ENCODE peak calls at places on chromosomes 5 and 9, in six cellular contexts. Z is HCT116, M is HepG2, S is H1, Q is GM12878, O is K562. W is an unnamed sample.

GRCh38 chr5:102152906-102153787 is 142.9 kb downstream of the SLCO4C1 start:
- DNase-seq in O (peak), S (no peak), Z (peak), M (peak), Q (no peak), W (peak)

GRCh38 chr5:88715503-88715902 is 167.5 kb downstream of the MEF2C start:
- DNase-seq in Z (no peak), O (no peak), Q (no peak), M (no peak), S (no peak), W (no peak)

GRCh38 chr5:180209137-180209581 is at the start of gene RASGEF1C:
- DNase-seq in O (peak), M (peak), S (peak), Z (peak), Q (no peak), W (peak)

GRCh38 chr9:75880556-75880955 is 9.9 kb upstream of the PCSK5 start:
- DNase-seq in Z (no peak), S (no peak), M (no peak), Q (no peak), O (no peak), W (no peak)

GRCh38 chr9:77016111-77016525 is 3.3 kb upstream of the FOXB2 start:
- DNase-seq in S (peak), O (no peak), Z (no peak), Q (no peak), M (no peak), W (peak)

GRCh38 chr9:69324549-69325401 is at the start of gene ENTREP1:
- DNase-seq in O (no peak), Q (no peak), M (no peak), Z (peak), S (peak), W (peak)

GRCh38 chr9:133148351-133149129 is 15.2 kb downstream of the GBGT1 start:
- DNase-seq in S (peak), O (no peak), Q (no peak), M (no peak), Z (no peak), W (peak)

GRCh38 chr5:67082941-67083340 is 113.7 kb downstream of the CD180 start:
- DNase-seq in O (no peak), Z (no peak), S (no peak), M (no peak), Q (no peak), W (no peak)

GRCh38 chr9:135671591-135672041 is 8.5 kb downstream of the LCN9 start:
- DNase-seq in Z (no peak), S (peak), M (no peak), O (peak), Q (no peak), W (peak)

GRCh38 chr9:13689925-13690324 is 410.4 kb upstream of the MPDZ start:
- DNase-seq in S (no peak), M (no peak), Z (no peak), O (no peak), Q (no peak), W (no peak)

GRCh38 chr9:16530669-16531461 is 339.6 kb downstream of the BNC2 start:
- DNase-seq in O (no peak), S (no peak), M (no peak), Z (no peak), Q (no peak), W (no peak)

DNA sequence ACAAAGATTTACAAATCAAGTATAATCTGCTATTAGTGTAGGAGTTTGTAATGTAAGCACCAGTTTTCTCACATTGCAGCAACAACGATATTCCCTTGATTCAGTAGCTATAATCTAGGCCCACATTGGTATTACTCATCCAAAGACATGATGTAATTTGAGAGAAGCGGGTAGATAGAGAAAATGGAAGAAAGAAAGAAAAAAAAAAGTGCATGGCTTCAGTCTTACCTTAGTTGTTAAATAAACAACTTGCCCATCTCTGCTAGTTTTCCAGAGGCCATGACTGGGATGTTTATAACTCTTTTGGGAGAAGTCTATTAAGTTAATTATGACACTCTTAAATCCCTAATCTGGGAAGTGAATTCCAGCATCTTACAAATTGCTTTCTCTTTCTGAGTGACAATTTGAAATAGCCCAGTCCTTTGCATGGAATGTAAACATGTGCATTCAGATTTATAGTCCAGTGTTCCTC is 2.8 kb downstream of the MELK start:
- DNase-seq in M (no peak), S (no peak), Z (no peak), Q (no peak), O (no peak), W (no peak)
- H3K4me3 ChIP-seq in M (no peak), S (no peak), Z (no peak), Q (peak), O (peak), W (peak)

GRCh38 chr5:3382151-3382550 is 213.5 kb upstream of the IRX1 start:
- DNase-seq in O (no peak), M (no peak), Q (no peak), S (no peak), Z (no peak), W (no peak)

GRCh38 chr5:3377831-3378230 is 217.8 kb upstream of the IRX1 start:
- DNase-seq in O (no peak), Z (no peak), Q (no peak), M (no peak), S (peak), W (no peak)

GRCh38 chr5:3381206-3381825 is 214.3 kb upstream of the IRX1 start:
- DNase-seq in M (no peak), S (no peak), O (no peak), Q (no peak), Z (no peak), W (no peak)

GRCh38 chr5:3382782-3383181 is 212.8 kb upstream of the IRX1 start:
- DNase-seq in S (no peak), Z (no peak), O (no peak), M (no peak), Q (no peak), W (no peak)

DNA sequence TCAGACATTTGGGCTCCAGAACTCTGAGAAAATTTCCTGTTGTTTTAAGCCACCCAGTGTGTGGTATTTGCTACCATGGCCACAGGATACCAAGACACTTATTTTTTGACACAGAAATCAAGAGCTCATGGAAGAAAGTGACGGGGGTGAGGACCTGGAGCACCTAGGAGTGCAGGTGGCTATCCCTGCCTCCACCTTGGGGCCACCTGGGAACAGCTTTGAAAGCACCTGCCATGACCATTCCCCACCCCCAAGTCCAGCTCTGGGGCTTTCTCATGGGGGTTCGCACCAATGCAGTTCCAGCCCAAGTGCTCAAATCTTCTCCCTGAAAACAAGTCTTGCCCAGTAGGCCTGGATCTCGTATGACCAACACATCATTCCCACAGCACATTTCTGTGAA is 214.9 kb upstream of the IRX1 start:
- DNase-seq in O (no peak), S (no peak), Z (no peak), Q (no peak), M (no peak), W (no peak)
- TF ChIP-seq JUND in O (no peak), S (no peak), Z (no peak), Q (no peak), M (no peak), W (no peak)

GRCh38 chr5:150946351-150946905 is 41.6 kb upstream of the ZNF300 start:
- DNase-seq in O (peak), Q (no peak), Z (no peak), M (no peak), S (no peak), W (peak)
- H3K4me3 ChIP-seq in O (peak), Q (no peak), Z (no peak), M (no peak), S (no peak), W (peak)

DNA sequence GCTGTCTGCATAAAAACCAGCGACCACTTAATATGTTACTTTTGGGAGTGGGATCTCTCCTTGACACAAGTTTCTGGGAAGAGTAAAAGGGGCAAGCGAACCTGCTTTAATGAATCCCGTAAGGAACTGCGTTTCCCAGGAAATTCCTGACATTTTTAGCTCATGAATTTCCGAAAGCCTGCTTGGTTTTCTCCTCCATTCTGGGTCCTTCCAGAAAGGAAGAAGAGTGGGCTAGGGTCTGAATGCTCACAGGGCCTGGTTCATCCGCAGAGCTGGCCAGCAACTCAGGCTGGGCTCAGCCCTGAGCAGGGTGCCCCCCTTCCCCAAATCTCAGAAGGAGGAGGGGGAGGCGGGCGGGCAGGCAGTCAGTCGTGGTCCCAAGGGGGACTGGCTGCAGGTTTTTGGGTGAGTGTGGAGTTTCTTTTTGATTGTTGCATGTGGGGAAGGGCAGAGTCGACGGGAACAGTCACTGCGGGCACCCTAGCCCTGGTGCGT is 1.2 kb upstream of the PURA start:
- DNase-seq in Z (no peak), O (no peak), S (no peak), M (no peak), Q (no peak), W (no peak)
- TF ChIP-seq JUND in Z (no peak), O (no peak), S (no peak), M (no peak), Q (no peak), W (no peak)

DNA sequence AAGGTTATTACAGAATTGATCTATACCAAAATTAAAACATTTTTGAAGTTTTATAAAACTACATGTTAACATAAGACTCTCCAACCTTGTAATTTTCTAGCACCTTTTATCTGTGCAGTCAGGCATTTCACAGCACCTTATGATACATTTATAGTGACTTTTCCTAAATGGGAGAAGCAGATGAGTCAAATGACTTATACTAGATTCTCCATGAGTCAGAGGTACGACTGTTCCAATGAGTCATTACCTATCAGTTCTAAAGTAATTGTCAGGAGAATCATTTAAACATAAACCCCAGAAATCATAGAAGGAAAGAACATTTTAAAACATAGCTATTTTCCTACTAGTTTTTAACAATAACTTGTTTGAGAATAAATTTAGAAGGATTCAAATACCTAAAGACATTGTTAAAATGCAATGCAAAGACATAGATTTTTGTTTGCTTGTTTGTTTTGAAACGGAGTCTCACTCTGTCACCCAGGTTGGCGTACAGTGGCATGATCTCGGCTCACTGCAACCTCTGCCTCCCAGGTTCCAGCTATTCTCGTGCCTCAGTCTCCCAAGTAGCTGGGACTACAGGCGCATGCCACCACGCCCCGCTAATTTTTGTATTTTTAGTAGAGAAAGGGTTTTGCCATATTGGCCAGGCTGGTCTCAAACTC is 34.7 kb upstream of the DMXL1 start:
- DNase-seq in O (peak), S (no peak), Q (no peak), Z (peak), M (no peak), W (no peak)
- H3K4me3 ChIP-seq in O (no peak), S (no peak), Q (no peak), Z (no peak), M (no peak), W (no peak)

GRCh38 chr9:127667906-127668305 is 38.9 kb upstream of the CFAP157 start:
- DNase-seq in M (no peak), Z (no peak), S (no peak), O (no peak), Q (no peak), W (no peak)
- TF ChIP-seq JUND in M (no peak), Z (no peak), S (no peak), O (no peak), Q (no peak), W (no peak)

DNA sequence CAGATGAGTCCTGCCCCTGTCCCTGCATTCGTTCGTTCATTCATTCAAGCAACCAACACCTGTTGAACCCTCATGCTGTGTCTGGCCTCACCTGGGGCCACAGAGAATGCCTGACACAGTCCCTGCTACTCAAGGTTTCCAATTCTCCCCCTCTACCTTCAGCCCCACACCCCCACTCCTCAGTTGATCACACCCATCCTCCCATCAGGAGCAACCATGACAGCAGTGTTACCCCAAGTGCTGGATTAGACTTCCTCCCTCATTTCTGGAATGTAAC is 57.1 kb downstream of the SMIM23 start:
- DNase-seq in Q (no peak), S (no peak), Z (no peak), M (no peak), O (no peak), W (no peak)
- H3K4me3 ChIP-seq in Q (no peak), S (no peak), Z (no peak), M (no peak), O (no peak), W (no peak)

DNA sequence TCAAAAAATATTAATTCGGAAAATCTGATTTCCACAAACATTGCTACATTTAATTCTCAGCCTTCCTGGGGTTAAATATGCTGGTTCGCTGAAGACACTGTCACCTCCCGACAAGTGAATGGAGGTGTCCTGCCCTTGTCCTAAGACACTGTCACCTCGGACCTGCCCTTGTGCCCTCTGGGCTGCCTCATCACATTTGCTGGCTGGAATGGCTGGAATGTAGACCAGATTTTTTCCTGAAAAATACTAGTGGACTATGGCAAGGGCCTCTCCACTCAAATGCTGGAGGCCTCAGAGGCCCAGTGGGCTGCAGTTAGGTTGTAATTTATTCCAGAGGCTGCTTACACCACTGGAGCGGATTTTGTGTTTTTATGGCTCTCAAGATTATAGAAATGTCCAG is 28.2 kb downstream of the CACNA1B start:
- DNase-seq in Z (no peak), S (no peak), O (no peak), Q (no peak), M (no peak), W (peak)
- TF ChIP-seq JUND in Z (no peak), S (no peak), O (no peak), Q (no peak), M (no peak), W (no peak)

DNA sequence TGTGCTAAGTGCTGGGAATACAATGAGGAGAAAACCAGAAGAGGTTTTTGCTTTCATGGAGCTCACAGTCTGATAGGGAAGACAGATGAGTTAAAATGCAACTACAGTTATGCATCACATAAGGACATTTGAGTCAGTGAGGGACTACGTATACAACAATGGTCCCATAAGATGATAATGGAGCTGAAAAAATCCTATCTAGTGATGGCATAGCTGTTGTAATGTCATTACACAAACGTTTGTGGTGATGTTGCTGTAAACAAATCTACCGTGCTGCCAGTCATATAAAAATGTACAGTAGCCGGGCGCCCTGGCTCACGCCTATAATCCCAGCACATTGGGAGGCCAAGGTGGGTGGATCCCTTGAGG is 110.1 kb upstream of the RAD23B start:
- DNase-seq in Q (peak), M (no peak), O (no peak), S (no peak), Z (no peak), W (no peak)
- H3K4me3 ChIP-seq in Q (peak), M (no peak), O (no peak), S (no peak), Z (no peak), W (no peak)